ENCODE peak calls at places on chromosome 2, in nine cellular contexts. E, L, C, K, N, W, S, Y and G are unnamed samples.

GRCh38 chr2:8229546-8229986 is 452.3 kb upstream of the ID2 start:
- DNase-seq in N (no peak), S (peak; percentile 46), Y (no peak), W (no peak), C (no peak), K (no peak), L (peak; percentile 7), E (no peak), G (no peak)

GRCh38 chr2:10919776-10920606 is 8.3 kb downstream of the KCNF1 start:
- DNase-seq in S (no peak), K (no peak), L (no peak), E (no peak), Y (no peak), C (no peak), W (no peak), N (peak; percentile 87), G (no peak)

GRCh38 chr2:121974919-121975654 is 219.6 kb downstream of the TSN start:
- DNase-seq in E (peak; percentile 73), S (peak; percentile 96), L (no peak), N (no peak), K (no peak), C (peak; percentile 24), Y (no peak), W (peak; percentile 53), G (peak; percentile 20)

GRCh38 chr2:183630964-183631363 is 506.7 kb downstream of the NUP35 start:
- DNase-seq in Y (no peak), S (no peak), E (no peak), C (no peak), N (no peak), K (no peak), L (no peak), W (no peak), G (no peak)

GRCh38 chr2:10265328-10266132 is 37.2 kb upstream of the HPCAL1 start:
- DNase-seq in K (no peak), L (no peak), C (no peak), Y (no peak), E (no peak), N (no peak), S (no peak), W (peak; percentile 16), G (no peak)

GRCh38 chr2:109214651-109215371 is 85.8 kb downstream of the SH3RF3 start:
- DNase-seq in S (no peak), Y (no peak), C (no peak), K (no peak), W (no peak), L (no peak), E (no peak), N (no peak), G (no peak)

GRCh38 chr2:234368861-234369261 is 128.0 kb downstream of the ARL4C start:
- DNase-seq in Y (no peak), L (peak; percentile 26), W (no peak), K (no peak), N (no peak), S (no peak), E (no peak), C (peak; percentile 54), G (no peak)

GRCh38 chr2:28052691-28053090 is 162.2 kb downstream of the BABAM2 start:
- DNase-seq in W (no peak), K (no peak), Y (no peak), N (no peak), E (no peak), C (no peak), S (no peak), L (no peak), G (peak; percentile 53)

GRCh38 chr2:233311241-233311926 is 3.8 kb downstream of the SAG start:
- DNase-seq in N (no peak), Y (no peak), K (no peak), S (no peak), E (no peak), C (no peak), W (no peak), L (no peak), G (no peak)

GRCh38 chr2:172564376-172564775 is 8.5 kb downstream of the PDK1 start:
- DNase-seq in E (no peak), Y (no peak), L (no peak), C (no peak), K (no peak), W (no peak), S (no peak), N (no peak), G (no peak)

GRCh38 chr2:73000808-73001570 is 70.5 kb downstream of the SFXN5 start:
- DNase-seq in L (no peak), K (no peak), E (no peak), N (peak; percentile 67), W (no peak), C (no peak), S (no peak), Y (no peak), G (no peak)

GRCh38 chr2:191682148-191682547 is 4.2 kb downstream of the NABP1 start:
- DNase-seq in E (no peak), K (no peak), N (no peak), W (no peak), L (no peak), Y (no peak), S (no peak), C (no peak), G (no peak)

GRCh38 chr2:102355526-102356380 is at the start of gene IL18R1:
- DNase-seq in K (peak; percentile 18), L (peak; percentile 33), N (peak; percentile 94), S (peak; percentile 75), E (peak; percentile 40), W (peak; percentile 87), Y (peak; percentile 11), C (peak; percentile 52), G (no peak)

GRCh38 chr2:231648579-231649174 is 56.0 kb downstream of the TEX44 start:
- DNase-seq in S (peak; percentile 81), E (no peak), C (peak; percentile 46), Y (no peak), W (peak; percentile 75), L (no peak), N (peak; percentile 93), K (no peak), G (no peak)

GRCh38 chr2:11123856-11124759 is 31.2 kb upstream of the SLC66A3 start:
- DNase-seq in E (no peak), C (peak; percentile 67), N (no peak), K (peak; percentile 48), L (peak; percentile 22), Y (no peak), W (peak; percentile 89), S (peak; percentile 47), G (no peak)

GRCh38 chr2:113273031-113273551 is 5.6 kb downstream of the PAX8 start:
- DNase-seq in S (no peak), E (no peak), Y (no peak), W (peak; percentile 38), N (no peak), C (peak; percentile 20), L (no peak), K (no peak), G (no peak)

GRCh38 chr2:18117592-18117991 is 239.1 kb downstream of the KCNS3 start:
- DNase-seq in L (no peak), N (no peak), Y (no peak), S (no peak), C (no peak), E (no peak), K (no peak), W (peak; percentile 33), G (no peak)

GRCh38 chr2:109213646-109214417 is 84.8 kb downstream of the SH3RF3 start:
- DNase-seq in K (no peak), N (no peak), L (peak; percentile 18), W (no peak), E (no peak), C (peak; percentile 44), S (no peak), Y (no peak), G (peak; percentile 8)

GRCh38 chr2:108323619-108324018 is 34.9 kb downstream of the SULT1C2 start:
- DNase-seq in W (no peak), C (no peak), E (no peak), L (no peak), N (no peak), S (no peak), Y (no peak), K (no peak), G (no peak)

GRCh38 chr2:208175069-208175842 is 11.9 kb upstream of the CRYGA start:
- DNase-seq in N (no peak), S (peak; percentile 79), L (peak; percentile 9), Y (no peak), E (peak; percentile 84), C (peak; percentile 44), K (peak; percentile 65), W (peak; percentile 75), G (peak; percentile 33)

GRCh38 chr2:207928079-207928478 is 97.2 kb downstream of the PLEKHM3 start:
- DNase-seq in K (no peak), L (no peak), W (no peak), S (no peak), N (no peak), C (no peak), E (peak; percentile 23), Y (no peak), G (no peak)

GRCh38 chr2:241878007-241878970 is 8.8 kb downstream of the RTP5 start:
- DNase-seq in E (peak; percentile 64), K (peak; percentile 44), S (peak; percentile 79), N (no peak), Y (no peak), L (peak; percentile 55), C (peak; percentile 71), W (peak; percentile 89), G (no peak)

GRCh38 chr2:95728878-95729511 is 137.2 kb downstream of the TRIM43 start:
- DNase-seq in W (peak; percentile 57), K (peak; percentile 55), L (no peak), S (peak; percentile 76), E (peak; percentile 83), N (no peak), Y (no peak), C (peak; percentile 17), G (peak; percentile 37)

GRCh38 chr2:168545439-168546082 is 89.5 kb downstream of the CERS6 start:
- DNase-seq in E (no peak), S (peak; percentile 58), Y (no peak), N (no peak), L (no peak), C (no peak), K (no peak), W (no peak), G (no peak)

GRCh38 chr2:200635251-200635650 is 49.4 kb downstream of the AOX1 start:
- DNase-seq in C (no peak), N (no peak), L (no peak), S (no peak), K (no peak), W (no peak), Y (no peak), E (no peak), G (no peak)

GRCh38 chr2:10404324-10405143 is 43.6 kb downstream of the ODC1 start:
- DNase-seq in K (no peak), N (no peak), C (no peak), S (no peak), L (no peak), W (peak; percentile 48), E (no peak), Y (no peak), G (no peak)

GRCh38 chr2:40367652-40368051 is 84.2 kb downstream of the SLC8A1 start:
- DNase-seq in W (no peak), L (no peak), E (no peak), C (no peak), N (no peak), S (no peak), Y (no peak), K (no peak), G (no peak)

GRCh38 chr2:20620271-20620681 is 30.6 kb downstream of the HS1BP3 start:
- DNase-seq in Y (no peak), N (peak; percentile 67), S (no peak), E (no peak), W (peak; percentile 9), K (no peak), C (no peak), L (no peak), G (no peak)

GRCh38 chr2:74835831-74836674 is 2.1 kb downstream of the HK2 start:
- DNase-seq in S (peak; percentile 52), E (no peak), N (no peak), K (no peak), Y (no peak), W (no peak), L (no peak), C (no peak), G (no peak)

GRCh38 chr2:230052299-230052698 is 16.4 kb downstream of the SLC16A14 start:
- DNase-seq in C (no peak), S (no peak), L (no peak), Y (no peak), K (no peak), E (no peak), N (no peak), W (no peak), G (no peak)

GRCh38 chr2:31083204-31083993 is 54.8 kb downstream of the GALNT14 start:
- DNase-seq in L (no peak), C (no peak), W (no peak), Y (no peak), E (no peak), K (no peak), S (no peak), N (no peak), G (no peak)